ENCODE peak calls at places on chromosomes 16 and 17, in four cellular contexts. Z is cardiac muscle cell, N is tibial artery, L is breast epithelium. H is an unnamed sample.

GRCh38 chr16:54345231-54345630 is 58.6 kb upstream of the IRX3 start:
- DNase-seq in Z (no peak), L (no peak), N (no peak), H (no peak)

GRCh38 chr16:69924777-69925191 is 26.4 kb upstream of the CLEC18A start:
- DNase-seq in L (peak), N (peak), Z (peak), H (peak)

GRCh38 chr17:77298811-77299210 is 158.0 kb downstream of the SEC14L1 start:
- DNase-seq in N (no peak), L (no peak), Z (no peak), H (no peak)

GRCh38 chr17:2083613-2084128 is 28.8 kb downstream of the HIC1 start:
- DNase-seq in Z (no peak), L (peak), N (no peak), H (no peak)

GRCh38 chr17:29215174-29215573 is 31.5 kb upstream of the CRYBA1 start:
- DNase-seq in N (no peak), Z (no peak), L (no peak), H (no peak)

GRCh38 chr16:12062343-12063003 is 85.9 kb downstream of the SNX29 start:
- DNase-seq in Z (peak), N (peak), L (peak), H (peak)

GRCh38 chr16:12313902-12314621 is 337.5 kb downstream of the SNX29 start:
- DNase-seq in L (no peak), N (no peak), Z (no peak), H (no peak)

GRCh38 chr16:75014318-75014717 is 15.5 kb downstream of the ZNRF1 start:
- DNase-seq in N (no peak), Z (no peak), L (no peak), H (no peak)

GRCh38 chr16:87954826-87955225 is 3.6 kb downstream of the BANP start:
- DNase-seq in L (peak), Z (no peak), N (no peak), H (no peak)

GRCh38 chr17:81656118-81656743 is at the start of gene PDE6G:
- DNase-seq in N (no peak), Z (no peak), L (no peak), H (no peak)

GRCh38 chr17:34668206-34668605 is 88.8 kb downstream of the TMEM132E start:
- DNase-seq in N (no peak), Z (no peak), L (no peak), H (no peak)

GRCh38 chr17:80836971-80837481 is 154.6 kb upstream of the CHMP6 start:
- DNase-seq in Z (no peak), L (no peak), N (no peak), H (no peak)

GRCh38 chr17:63335818-63336217 is 110.3 kb downstream of the CYB561 start:
- DNase-seq in Z (no peak), N (no peak), L (no peak), H (no peak)

GRCh38 chr17:19533718-19534561 is at the start of gene SLC47A1:
- DNase-seq in N (no peak), Z (peak), L (no peak), H (no peak)
- TF ChIP-seq CTCF in N (no peak), Z (no peak), L (no peak), H (no peak)

DNA sequence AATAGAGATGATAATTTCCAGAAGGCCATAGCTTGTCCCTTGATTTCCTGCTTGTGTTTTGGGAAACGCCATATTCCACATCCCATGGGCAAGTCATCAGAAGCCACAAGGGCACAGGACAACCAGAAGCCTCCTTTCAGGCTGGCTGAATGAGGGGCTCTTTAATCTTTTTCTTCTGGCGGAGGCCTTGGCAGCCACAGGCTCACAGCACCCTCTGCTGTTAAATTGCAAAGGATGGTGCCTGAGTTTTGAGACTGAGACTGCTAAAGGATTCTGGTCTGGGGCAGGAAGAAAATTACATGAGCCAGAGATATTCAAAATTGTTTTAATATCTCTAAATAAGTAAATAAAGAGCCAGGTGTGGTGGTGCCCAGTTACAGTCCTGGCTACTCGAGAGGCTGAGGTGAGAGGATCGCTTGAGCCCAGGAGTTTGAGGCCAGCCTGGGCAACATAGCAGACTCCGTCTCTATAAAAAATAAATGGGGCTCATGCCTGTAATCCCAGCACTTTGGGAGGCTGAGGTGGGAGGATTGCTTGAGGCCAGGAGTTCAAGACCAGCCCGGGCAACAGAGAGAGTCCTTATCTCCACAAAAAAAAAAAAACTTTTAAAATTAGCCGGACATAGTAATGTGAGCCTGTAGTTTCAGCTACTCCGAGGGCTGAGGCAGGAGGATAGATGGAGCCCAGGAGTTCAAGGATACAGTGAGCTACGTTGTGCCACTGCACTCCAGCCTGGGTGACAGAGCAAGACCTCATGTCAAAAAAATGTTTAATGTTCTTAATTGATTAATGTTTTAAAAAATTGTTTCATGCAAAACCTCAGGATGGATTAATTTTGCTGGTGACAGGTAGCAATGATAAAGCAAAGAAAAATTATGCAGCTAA is 26.3 kb downstream of the AARSD1 start:
- DNase-seq in Z (peak), L (no peak), N (no peak), H (peak)
- H3K27ac ChIP-seq in Z (no peak), L (no peak), N (no peak), H (no peak)

GRCh38 chr16:56870271-56870888 is 5.4 kb downstream of the SLC12A3 start:
- DNase-seq in L (no peak), Z (no peak), N (no peak), H (no peak)

GRCh38 chr16:56868175-56868574 is 3.2 kb downstream of the SLC12A3 start:
- DNase-seq in Z (no peak), N (no peak), L (no peak), H (no peak)

GRCh38 chr16:56866955-56867830 is 2.2 kb downstream of the SLC12A3 start:
- DNase-seq in N (no peak), Z (peak), L (no peak), H (no peak)

GRCh38 chr16:56871172-56871593 is 6.2 kb downstream of the SLC12A3 start:
- DNase-seq in L (no peak), N (no peak), Z (peak), H (no peak)

GRCh38 chr16:56869513-56870270 is 4.7 kb downstream of the SLC12A3 start:
- DNase-seq in L (no peak), Z (peak), N (no peak), H (no peak)
- TF ChIP-seq CTCF in L (no peak), Z (peak), N (no peak), H (no peak)

GRCh38 chr17:66538776-66539175 is 236.4 kb downstream of the PRKCA start:
- DNase-seq in N (no peak), Z (peak), L (no peak), H (no peak)
- H3K27ac ChIP-seq in N (no peak), Z (no peak), L (no peak), H (no peak)

GRCh38 chr17:68351395-68351794 is 60.1 kb downstream of the ARSG start:
- DNase-seq in Z (peak), N (no peak), L (no peak), H (peak)
- TF ChIP-seq CTCF in Z (peak), N (no peak), L (no peak), H (peak)

GRCh38 chr16:82220541-82220940 is 50.5 kb upstream of the MPHOSPH6 start:
- DNase-seq in N (no peak), Z (no peak), L (no peak), H (no peak)
- H3K27ac ChIP-seq in N (no peak), Z (no peak), L (no peak), H (no peak)